ENCODE peak calls at places on chromosomes 11 and 22, in five cellular contexts. A is epithelial cell of esophagus, U is A549, Z is HAP-1, L is OCI-LY7. W is an unnamed sample.

GRCh38 chr22:47128216-47129215 is 366.1 kb downstream of the TBC1D22A start:
- DNase-seq in A (no peak), U (no peak), Z (no peak), L (no peak), W (no peak)

GRCh38 chr11:121318848-121319834 is 26.6 kb downstream of the SC5D start:
- DNase-seq in A (peak), U (peak), Z (peak), L (peak), W (peak)

GRCh38 chr11:95257596-95257995 is 26.6 kb upstream of the SESN3 start:
- DNase-seq in A (no peak), U (no peak), Z (no peak), L (peak), W (no peak)

GRCh38 chr11:44737686-44738085 is 10.9 kb downstream of the TSPAN18 start:
- DNase-seq in A (no peak), U (no peak), Z (no peak), L (no peak), W (no peak)

GRCh38 chr11:94786264-94787126 is 18.3 kb downstream of the AMOTL1 start:
- DNase-seq in A (no peak), U (peak), Z (peak), L (peak), W (no peak)

GRCh38 chr11:45777127-45777969 is 27.6 kb upstream of the SLC35C1 start:
- DNase-seq in A (no peak), U (no peak), Z (no peak), L (no peak), W (no peak)

GRCh38 chr11:89015614-89016013 is 50.2 kb downstream of the GRM5 start:
- DNase-seq in A (no peak), U (no peak), Z (no peak), L (no peak), W (no peak)

GRCh38 chr22:22558071-22558971 is 744 bp downstream of the PRAME start:
- DNase-seq in A (no peak), U (peak), Z (no peak), L (no peak), W (no peak)

GRCh38 chr11:69926376-69927050 is 107.3 kb upstream of the FGF3 start:
- DNase-seq in A (no peak), U (no peak), Z (no peak), L (no peak), W (no peak)

GRCh38 chr11:125724125-125724524 is 22.0 kb upstream of the PATE1 start:
- DNase-seq in A (peak), U (peak), Z (no peak), L (peak), W (no peak)

GRCh38 chr22:22893891-22894739 is 6.5 kb downstream of the IGLL5 start:
- DNase-seq in A (no peak), U (no peak), Z (no peak), L (peak), W (no peak)

GRCh38 chr22:50447576-50448551 is 27.0 kb downstream of the SBF1 start:
- DNase-seq in A (no peak), U (no peak), Z (no peak), L (no peak), W (no peak)

GRCh38 chr11:19323502-19323901 is 82.8 kb upstream of the E2F8 start:
- DNase-seq in A (no peak), U (no peak), Z (no peak), L (peak), W (no peak)

GRCh38 chr22:38881464-38881871 is 9.5 kb upstream of the CBX6 start:
- DNase-seq in A (no peak), U (no peak), Z (no peak), L (no peak), W (peak)

GRCh38 chr22:38879961-38880360 is 7.9 kb upstream of the CBX6 start:
- DNase-seq in A (no peak), U (no peak), Z (no peak), L (no peak), W (no peak)

GRCh38 chr22:38881997-38882396 is 10.0 kb upstream of the CBX6 start:
- DNase-seq in A (no peak), U (no peak), Z (no peak), L (no peak), W (no peak)

GRCh38 chr22:38878001-38878400 is 6.0 kb upstream of the CBX6 start:
- DNase-seq in A (no peak), U (no peak), Z (no peak), L (no peak), W (no peak)

GRCh38 chr22:38879102-38879729 is 7.2 kb upstream of the CBX6 start:
- DNase-seq in A (no peak), U (no peak), Z (no peak), L (no peak), W (no peak)
- H3K4me3 ChIP-seq in A (no peak), U (no peak), Z (no peak), L (no peak), W (no peak)

GRCh38 chr11:60970890-60971289 is 590 bp upstream of the CD6 start:
- DNase-seq in A (no peak), U (no peak), Z (no peak), L (no peak), W (no peak)

GRCh38 chr11:60970369-60970774 is 1.1 kb upstream of the CD6 start:
- DNase-seq in A (peak), U (peak), Z (peak), L (peak), W (no peak)

GRCh38 chr11:60973699-60974098 is 2.2 kb downstream of the CD6 start:
- DNase-seq in A (no peak), U (no peak), Z (no peak), L (no peak), W (no peak)

GRCh38 chr11:60972182-60973030 is 926 bp downstream of the CD6 start:
- DNase-seq in A (no peak), U (no peak), Z (no peak), L (no peak), W (no peak)

DNA sequence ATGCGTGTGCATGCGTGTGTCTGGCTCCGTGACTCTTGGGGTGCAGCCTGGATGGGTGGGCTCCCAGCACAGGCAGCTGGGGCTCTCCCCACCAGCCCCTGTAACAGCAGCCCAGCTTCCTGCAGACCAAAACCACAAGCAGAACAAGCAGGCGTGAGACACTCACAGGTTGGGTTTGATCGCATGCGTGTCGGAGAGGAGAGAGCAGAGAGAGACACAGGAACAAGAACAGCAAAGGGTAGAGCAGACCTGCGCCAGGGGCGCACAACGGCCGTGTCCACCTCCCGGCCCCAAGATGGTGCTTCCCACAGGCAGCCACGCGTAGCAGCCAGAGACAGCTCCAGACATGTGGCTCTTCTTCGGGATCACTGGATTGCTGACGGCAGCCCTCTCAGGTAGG is at the start of gene CD6:
- DNase-seq in A (no peak), U (no peak), Z (no peak), L (no peak), W (no peak)
- H3K4me3 ChIP-seq in A (no peak), U (no peak), Z (no peak), L (no peak), W (no peak)

GRCh38 chr22:19943665-19944026 is 2.0 kb upstream of the TXNRD2 start:
- DNase-seq in A (no peak), U (peak), Z (no peak), L (peak), W (no peak)

GRCh38 chr22:19942071-19942885 is 660 bp upstream of the TXNRD2 start:
- DNase-seq in A (no peak), U (peak), Z (peak), L (peak), W (no peak)

GRCh38 chr22:19941365-19942070 is at the start of the genes COMT and TXNRD2:
- DNase-seq in A (peak), U (peak), Z (peak), L (peak), W (no peak)

GRCh38 chr22:19942886-19943664 is 1.5 kb upstream of the TXNRD2 start:
- DNase-seq in A (peak), U (peak), Z (no peak), L (peak), W (peak)

DNA sequence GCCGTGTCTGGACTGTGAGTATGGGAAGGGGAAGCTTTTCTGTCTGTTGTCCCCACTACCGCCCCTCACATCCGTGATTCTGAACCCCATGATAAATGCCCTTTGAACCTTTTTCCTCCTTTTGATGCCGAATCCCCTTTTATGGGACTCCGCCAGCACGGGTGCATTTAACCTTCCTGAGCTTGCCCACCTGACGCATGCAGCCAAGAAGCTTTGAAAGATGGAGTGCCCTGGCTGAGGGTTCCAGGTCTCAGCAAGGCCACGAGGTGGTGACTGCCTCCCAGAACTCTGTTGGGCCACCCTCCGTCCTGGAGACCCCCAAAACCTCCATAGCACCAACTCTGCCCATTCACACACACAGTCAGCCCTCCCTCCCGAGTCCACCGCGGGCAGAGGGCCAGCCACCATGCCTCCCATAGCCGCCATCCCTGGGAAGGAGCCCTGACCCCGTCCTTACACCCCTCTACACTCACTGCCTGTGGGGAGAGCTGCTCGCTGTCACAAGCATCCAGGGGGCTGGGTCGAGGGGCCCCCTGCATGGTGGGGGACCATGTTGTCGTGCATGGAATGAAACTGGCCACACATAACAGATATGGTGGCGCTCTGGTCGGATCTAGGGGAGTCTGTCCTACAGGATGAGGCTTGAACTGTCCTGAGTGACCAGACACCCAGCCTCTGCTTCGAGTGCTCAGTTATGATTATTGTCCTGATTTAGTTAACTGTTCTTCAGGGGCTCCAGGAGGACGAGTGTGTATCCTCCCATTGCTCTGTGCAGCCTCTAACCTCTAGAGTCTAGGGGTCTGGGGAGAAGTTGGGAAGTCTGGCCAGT is 822 bp upstream of the COMT start:
- DNase-seq in A (no peak), U (no peak), Z (no peak), L (no peak), W (no peak)
- H3K4me3 ChIP-seq in A (peak), U (peak), Z (peak), L (peak), W (peak)

GRCh38 chr11:6263664-6264063 is 4.0 kb downstream of the CCKBR start:
- DNase-seq in A (no peak), U (no peak), Z (no peak), L (no peak), W (no peak)

GRCh38 chr11:6260207-6260726 is 629 bp downstream of the CCKBR start:
- DNase-seq in A (no peak), U (no peak), Z (no peak), L (no peak), W (no peak)

GRCh38 chr11:6258141-6258540 is 1.5 kb upstream of the CCKBR start:
- DNase-seq in A (no peak), U (no peak), Z (no peak), L (no peak), W (no peak)

GRCh38 chr11:6258571-6258998 is 1.1 kb upstream of the CCKBR start:
- DNase-seq in A (no peak), U (no peak), Z (no peak), L (no peak), W (no peak)

DNA sequence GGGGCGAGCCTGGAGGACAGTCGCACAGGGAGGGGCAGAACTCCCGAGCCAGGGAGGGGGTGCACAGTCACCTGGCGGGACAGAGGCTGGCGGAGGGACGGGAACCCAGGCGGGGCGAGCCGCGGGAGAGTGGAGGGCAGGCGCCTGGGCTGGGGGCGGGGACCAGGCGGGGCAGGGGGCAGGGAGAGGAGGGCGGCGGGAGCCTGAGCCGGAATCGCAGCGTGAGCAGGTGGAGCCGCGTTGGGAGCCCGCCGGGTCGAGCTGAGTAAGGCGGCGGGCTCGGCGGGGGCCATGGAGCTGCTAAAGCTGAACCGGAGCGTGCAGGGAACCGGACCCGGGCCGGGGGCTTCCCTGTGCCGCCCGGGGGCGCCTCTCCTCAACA is at the start of gene CCKBR:
- DNase-seq in A (no peak), U (no peak), Z (peak), L (no peak), W (no peak)
- H3K4me3 ChIP-seq in A (no peak), U (peak), Z (peak), L (no peak), W (no peak)

GRCh38 chr11:123062158-123062891 is 389 bp upstream of the HSPA8 start:
- DNase-seq in A (peak), U (peak), Z (peak), L (peak), W (peak)

GRCh38 chr11:123062892-123063395 is 1.0 kb upstream of the HSPA8 start:
- DNase-seq in A (no peak), U (no peak), Z (no peak), L (peak), W (no peak)

GRCh38 chr11:123063396-123064267 is 1.7 kb upstream of the HSPA8 start:
- DNase-seq in A (peak), U (peak), Z (peak), L (peak), W (no peak)

GRCh38 chr11:123065634-123066033 is 3.7 kb upstream of the HSPA8 start:
- DNase-seq in A (peak), U (no peak), Z (no peak), L (peak), W (no peak)

GRCh38 chr11:123064268-123064657 is 2.3 kb upstream of the HSPA8 start:
- DNase-seq in A (no peak), U (no peak), Z (no peak), L (peak), W (no peak)
- H3K4me3 ChIP-seq in A (no peak), U (no peak), Z (peak), L (peak), W (no peak)

DNA sequence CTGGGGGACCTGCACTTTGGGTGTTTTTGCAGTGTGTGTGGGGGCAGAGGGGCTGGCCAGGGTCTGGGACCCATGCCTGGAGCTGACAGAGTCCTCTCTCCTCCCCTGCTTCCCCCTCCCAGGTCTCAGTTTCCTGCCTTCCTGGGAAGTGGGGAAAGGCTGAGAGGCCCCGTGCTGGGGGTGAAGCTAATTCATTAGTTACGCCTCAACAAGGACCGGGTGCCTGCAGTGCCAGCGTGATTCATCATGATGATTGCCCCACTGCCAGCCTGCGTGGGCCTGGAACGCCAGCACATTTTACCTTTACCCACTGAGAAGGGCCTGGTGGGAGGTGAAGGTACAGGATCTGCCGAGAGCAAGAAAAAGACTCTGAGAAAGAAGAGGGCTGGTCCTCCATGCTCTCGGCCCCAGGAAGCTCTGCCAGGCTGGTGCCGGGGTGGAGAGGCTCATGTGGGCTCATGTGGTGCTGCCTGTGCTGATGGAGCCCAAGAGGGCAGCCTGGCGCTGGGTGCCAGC is 2.9 kb upstream of the LRRC10B start:
- DNase-seq in A (peak), U (no peak), Z (no peak), L (no peak), W (no peak)
- H3K4me3 ChIP-seq in A (no peak), U (no peak), Z (no peak), L (no peak), W (no peak)

GRCh38 chr22:46064236-46064965 is 85.9 kb upstream of the PPARA start:
- DNase-seq in A (no peak), U (no peak), Z (no peak), L (no peak), W (no peak)

GRCh38 chr22:46061431-46062231 is 84.7 kb upstream of the WNT7B start:
- DNase-seq in A (no peak), U (no peak), Z (no peak), L (no peak), W (no peak)

GRCh38 chr22:46062232-46062615 is 85.3 kb upstream of the WNT7B start:
- DNase-seq in A (no peak), U (no peak), Z (no peak), L (no peak), W (no peak)

GRCh38 chr22:46063861-46064235 is 86.5 kb upstream of the PPARA start:
- DNase-seq in A (no peak), U (no peak), Z (no peak), L (no peak), W (no peak)

DNA sequence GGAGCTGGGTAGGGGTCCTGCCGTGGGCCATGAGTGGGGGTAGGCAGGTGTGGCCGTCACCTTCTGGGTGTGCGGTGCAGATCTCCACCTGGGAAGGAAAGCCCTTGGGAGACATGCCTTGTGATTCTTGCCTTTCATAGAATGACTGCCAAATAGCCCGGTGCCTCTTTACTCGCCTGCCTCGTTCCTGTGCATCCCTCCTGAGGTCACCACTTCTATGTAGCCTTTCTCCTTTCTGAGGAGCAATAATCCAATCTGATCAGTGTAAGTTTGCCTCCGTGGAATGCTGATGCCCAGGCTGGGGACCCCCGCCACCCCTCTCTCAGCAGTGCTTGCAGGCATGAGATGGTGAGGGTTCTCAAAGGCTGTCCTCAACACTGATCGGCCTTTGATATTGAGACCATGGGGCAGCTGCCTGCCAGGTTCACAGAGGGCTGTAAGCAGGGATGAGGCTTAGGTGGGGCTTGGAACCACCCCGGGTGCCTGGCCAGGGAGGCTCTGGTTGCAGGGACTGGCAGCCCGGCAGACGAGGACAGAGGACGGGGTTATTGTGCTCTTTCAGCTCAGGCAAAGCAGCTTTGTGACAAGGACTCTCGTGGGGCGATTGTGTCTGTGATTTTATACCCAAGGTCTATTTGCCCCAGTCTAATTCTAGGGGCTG is 86.1 kb upstream of the WNT7B start:
- DNase-seq in A (no peak), U (no peak), Z (no peak), L (no peak), W (no peak)
- H3K4me3 ChIP-seq in A (no peak), U (no peak), Z (no peak), L (no peak), W (no peak)

GRCh38 chr11:66638177-66639065 is at the start of gene RBM4:
- DNase-seq in A (peak), U (peak), Z (peak), L (peak), W (peak)

GRCh38 chr11:66639066-66639813 is 737 bp downstream of the RBM4 start:
- DNase-seq in A (peak), U (peak), Z (no peak), L (peak), W (no peak)

GRCh38 chr11:66641834-66642233 is 3.3 kb downstream of the RBM4 start:
- DNase-seq in A (no peak), U (no peak), Z (no peak), L (no peak), W (no peak)

GRCh38 chr11:66636411-66636810 is 2.1 kb upstream of the RBM4 start:
- DNase-seq in A (peak), U (no peak), Z (no peak), L (no peak), W (no peak)

GRCh38 chr11:66637557-66638176 is 836 bp upstream of the RBM4 start:
- DNase-seq in A (peak), U (no peak), Z (peak), L (no peak), W (no peak)
- H3K4me3 ChIP-seq in A (peak), U (peak), Z (peak), L (peak), W (peak)

W was measured in BJ.